ENCODE peak calls at places on chromosomes 4 and X, in seven cellular contexts. B, I, G, A, X, Q and T are unnamed samples.

GRCh38 chrX:152929898-152930297 is 32.0 kb downstream of the ZNF185 start:
- DNase-seq in I (no peak), B (no peak), A (no peak), Q (no peak), G (no peak), X (no peak), T (no peak)

GRCh38 chr4:23717528-23718248 is 172.2 kb downstream of the PPARGC1A start:
- DNase-seq in G (no peak), X (peak), B (peak), A (peak), I (peak), Q (peak), T (no peak)

GRCh38 chr4:95317124-95317820 is 231.5 kb downstream of the UNC5C start:
- DNase-seq in G (no peak), Q (no peak), B (peak), X (no peak), A (no peak), I (no peak), T (no peak)

GRCh38 chr4:159003420-159004253 is 99.2 kb upstream of the RAPGEF2 start:
- DNase-seq in I (no peak), A (peak), X (no peak), B (peak), Q (peak), G (no peak), T (peak)

GRCh38 chr4:130703211-130703920 is 1607.4 kb downstream of the C4orf33 start:
- DNase-seq in G (no peak), B (no peak), A (no peak), Q (no peak), X (no peak), I (no peak), T (no peak)

GRCh38 chrX:55127692-55128091 is 38.9 kb downstream of the PAGE2 start:
- DNase-seq in A (peak), B (no peak), X (no peak), Q (peak), I (no peak), G (no peak), T (no peak)

GRCh38 chr4:122100508-122100907 is 51.6 kb upstream of the BLTP1 start:
- DNase-seq in I (no peak), G (no peak), X (no peak), Q (no peak), B (no peak), A (no peak), T (no peak)

GRCh38 chr4:74117024-74117534 is 18.1 kb upstream of the CXCL2 start:
- DNase-seq in Q (peak), B (no peak), A (peak), I (peak), G (no peak), X (no peak), T (no peak)

GRCh38 chr4:141972950-141973349 is 336.6 kb downstream of the IL15 start:
- DNase-seq in Q (no peak), B (no peak), A (no peak), X (no peak), I (no peak), G (no peak), T (no peak)

GRCh38 chr4:137430171-137430570 is 102.1 kb downstream of the PCDH18 start:
- DNase-seq in G (no peak), Q (no peak), B (no peak), A (peak), I (no peak), X (no peak), T (no peak)

GRCh38 chr4:7799306-7799705 is 140.4 kb downstream of the AFAP1 start:
- DNase-seq in A (no peak), G (no peak), Q (no peak), I (no peak), B (no peak), X (no peak), T (no peak)

GRCh38 chr4:1449833-1450741 is 43.8 kb upstream of the NKX1-1 start:
- DNase-seq in Q (no peak), A (no peak), G (no peak), I (no peak), X (no peak), B (no peak), T (no peak)

GRCh38 chrX:111615227-111615626 is 65.7 kb upstream of the ALG13 start:
- DNase-seq in Q (no peak), X (no peak), B (peak), I (no peak), A (no peak), G (no peak), T (no peak)

GRCh38 chr4:148515248-148515647 is 73.0 kb upstream of the NR3C2 start:
- DNase-seq in Q (peak), G (no peak), B (no peak), I (no peak), A (no peak), X (no peak), T (no peak)

GRCh38 chr4:163462556-163462955 is 11.0 kb downstream of the TKTL2 start:
- DNase-seq in A (no peak), G (no peak), I (no peak), Q (no peak), B (no peak), X (no peak), T (no peak)

GRCh38 chr4:139675156-139675555 is 9.5 kb downstream of the MGST2 start:
- DNase-seq in B (no peak), X (peak), A (no peak), Q (no peak), I (no peak), G (no peak), T (no peak)

GRCh38 chr4:125085-125820 is 952 bp downstream of the ZNF718 start:
- DNase-seq in B (no peak), I (peak), G (peak), A (peak), Q (peak), X (peak), T (peak)

GRCh38 chrX:131728295-131729145 is 184.6 kb downstream of the OR13H1 start:
- DNase-seq in A (no peak), Q (peak), B (no peak), X (no peak), I (no peak), G (no peak), T (no peak)

GRCh38 chrX:39773923-39774803 is 323.6 kb downstream of the BCOR start:
- DNase-seq in G (peak), X (no peak), Q (peak), A (no peak), B (no peak), I (no peak), T (no peak)

GRCh38 chrX:13742397-13743176 is 8.0 kb downstream of the OFD1 start:
- DNase-seq in G (peak), I (no peak), Q (no peak), A (no peak), X (peak), B (no peak), T (no peak)

GRCh38 chrX:149472620-149473019 is 32.5 kb downstream of the IDS start:
- DNase-seq in A (no peak), B (no peak), Q (no peak), X (no peak), I (no peak), G (no peak), T (no peak)

GRCh38 chrX:136779346-136779781 is 1.4 kb downstream of the ARHGEF6 start:
- DNase-seq in A (no peak), B (no peak), G (no peak), X (peak), Q (no peak), I (no peak), T (no peak)

GRCh38 chr4:169724251-169724650 is 33.5 kb downstream of the HPF1 start:
- DNase-seq in B (no peak), Q (peak), G (no peak), A (peak), I (no peak), X (no peak), T (no peak)

GRCh38 chr4:138175337-138175794 is 66.8 kb downstream of the SLC7A11 start:
- DNase-seq in X (no peak), Q (no peak), B (peak), G (no peak), A (no peak), I (no peak), T (no peak)

GRCh38 chrX:100647095-100647494 is 3.1 kb downstream of the SRPX2 start:
- DNase-seq in G (no peak), A (peak), X (no peak), I (no peak), B (no peak), Q (peak), T (no peak)